ENCODE peak calls at places on chromosomes 6 and 20, in ten cellular contexts. One of them, this sample, is unnamed.

GRCh38 chr6:5132741-5133140 is 47.6 kb downstream of the PPP1R3G start:
- DNase-seq in stomach: peak
- DNase-seq in pancreas: no peak
- DNase-seq in prostate gland: no peak
- DNase-seq in colonic mucosa: peak
- DNase-seq in psoas muscle: peak
- DNase-seq in Peyer's patch: peak
- DNase-seq in A549: no peak
- DNase-seq in MM.1S: no peak
- DNase-seq in PC-3: no peak
- DNase-seq in this sample: peak

GRCh38 chr6:40947876-40948514 is 91.0 kb downstream of the UNC5CL start:
- DNase-seq in colonic mucosa: no peak
- DNase-seq in pancreas: no peak
- DNase-seq in MM.1S: no peak
- DNase-seq in stomach: no peak
- DNase-seq in psoas muscle: no peak
- DNase-seq in A549: no peak
- DNase-seq in Peyer's patch: no peak
- DNase-seq in prostate gland: no peak
- DNase-seq in PC-3: peak
- DNase-seq in this sample: no peak

GRCh38 chr20:37229300-37229699 is 32.3 kb downstream of the GHRH start:
- DNase-seq in prostate gland: no peak
- DNase-seq in A549: no peak
- DNase-seq in MM.1S: no peak
- DNase-seq in pancreas: no peak
- DNase-seq in stomach: no peak
- DNase-seq in colonic mucosa: no peak
- DNase-seq in Peyer's patch: peak
- DNase-seq in psoas muscle: no peak
- DNase-seq in PC-3: no peak
- DNase-seq in this sample: no peak

GRCh38 chr6:136927313-136927712 is 5.2 kb downstream of the SLC35D3 start:
- DNase-seq in colonic mucosa: no peak
- DNase-seq in Peyer's patch: no peak
- DNase-seq in prostate gland: no peak
- DNase-seq in MM.1S: no peak
- DNase-seq in stomach: no peak
- DNase-seq in pancreas: no peak
- DNase-seq in PC-3: peak
- DNase-seq in psoas muscle: no peak
- DNase-seq in A549: peak
- DNase-seq in this sample: no peak

GRCh38 chr20:62655291-62656204 is 13.2 kb downstream of the SLCO4A1 start:
- DNase-seq in prostate gland: no peak
- DNase-seq in MM.1S: no peak
- DNase-seq in Peyer's patch: no peak
- DNase-seq in stomach: no peak
- DNase-seq in A549: no peak
- DNase-seq in PC-3: no peak
- DNase-seq in psoas muscle: no peak
- DNase-seq in pancreas: peak
- DNase-seq in colonic mucosa: no peak
- DNase-seq in this sample: no peak

GRCh38 chr20:8601542-8601912 is 467.4 kb upstream of the PLCB4 start:
- DNase-seq in stomach: no peak
- DNase-seq in Peyer's patch: no peak
- DNase-seq in colonic mucosa: no peak
- DNase-seq in PC-3: no peak
- DNase-seq in A549: no peak
- DNase-seq in MM.1S: no peak
- DNase-seq in prostate gland: no peak
- DNase-seq in pancreas: no peak
- DNase-seq in psoas muscle: no peak
- DNase-seq in this sample: no peak

GRCh38 chr20:40961176-40961575 is 67.4 kb upstream of the TOP1 start:
- DNase-seq in stomach: peak
- DNase-seq in psoas muscle: no peak
- DNase-seq in pancreas: no peak
- DNase-seq in Peyer's patch: peak
- DNase-seq in A549: no peak
- DNase-seq in prostate gland: no peak
- DNase-seq in PC-3: no peak
- DNase-seq in colonic mucosa: peak
- DNase-seq in MM.1S: no peak
- DNase-seq in this sample: no peak

GRCh38 chr20:38930242-38930569 is 4.0 kb downstream of the FAM83D start:
- DNase-seq in A549: no peak
- DNase-seq in pancreas: no peak
- DNase-seq in prostate gland: no peak
- DNase-seq in PC-3: no peak
- DNase-seq in MM.1S: no peak
- DNase-seq in Peyer's patch: no peak
- DNase-seq in psoas muscle: no peak
- DNase-seq in stomach: no peak
- DNase-seq in colonic mucosa: no peak
- DNase-seq in this sample: no peak

GRCh38 chr20:61516398-61517208 is 264.5 kb downstream of the CDH4 start:
- DNase-seq in A549: no peak
- DNase-seq in psoas muscle: no peak
- DNase-seq in PC-3: no peak
- DNase-seq in colonic mucosa: no peak
- DNase-seq in stomach: no peak
- DNase-seq in Peyer's patch: no peak
- DNase-seq in MM.1S: no peak
- DNase-seq in pancreas: no peak
- DNase-seq in prostate gland: no peak
- DNase-seq in this sample: no peak

GRCh38 chr6:39189915-39190544 is 39.2 kb downstream of the KCNK5 start:
- DNase-seq in MM.1S: no peak
- DNase-seq in psoas muscle: peak
- DNase-seq in pancreas: peak
- DNase-seq in colonic mucosa: peak
- DNase-seq in PC-3: peak
- DNase-seq in Peyer's patch: peak
- DNase-seq in A549: peak
- DNase-seq in prostate gland: no peak
- DNase-seq in stomach: peak
- DNase-seq in this sample: no peak

GRCh38 chr6:143187173-143187908 is 126.7 kb downstream of the AIG1 start:
- DNase-seq in PC-3: peak
- DNase-seq in stomach: no peak
- DNase-seq in psoas muscle: peak
- DNase-seq in MM.1S: no peak
- DNase-seq in prostate gland: no peak
- DNase-seq in pancreas: no peak
- DNase-seq in colonic mucosa: no peak
- DNase-seq in Peyer's patch: no peak
- DNase-seq in A549: no peak
- DNase-seq in this sample: no peak

GRCh38 chr6:169722362-169723199 is 1.7 kb downstream of the PHF10 start:
- DNase-seq in Peyer's patch: peak
- DNase-seq in stomach: peak
- DNase-seq in pancreas: peak
- DNase-seq in colonic mucosa: peak
- DNase-seq in MM.1S: peak
- DNase-seq in A549: peak
- DNase-seq in psoas muscle: peak
- DNase-seq in prostate gland: peak
- DNase-seq in PC-3: peak
- DNase-seq in this sample: peak

GRCh38 chr6:24935753-24936152 is at the start of gene RIPOR2:
- DNase-seq in A549: peak
- DNase-seq in pancreas: no peak
- DNase-seq in MM.1S: no peak
- DNase-seq in stomach: peak
- DNase-seq in PC-3: no peak
- DNase-seq in psoas muscle: no peak
- DNase-seq in Peyer's patch: peak
- DNase-seq in colonic mucosa: no peak
- DNase-seq in prostate gland: no peak
- DNase-seq in this sample: no peak

GRCh38 chr20:19880256-19881079 is 122.4 kb downstream of the RIN2 start:
- DNase-seq in psoas muscle: no peak
- DNase-seq in Peyer's patch: no peak
- DNase-seq in A549: peak
- DNase-seq in prostate gland: peak
- DNase-seq in MM.1S: no peak
- DNase-seq in pancreas: no peak
- DNase-seq in colonic mucosa: peak
- DNase-seq in PC-3: peak
- DNase-seq in stomach: no peak
- DNase-seq in this sample: no peak

GRCh38 chr6:10373642-10374359 is 41.1 kb downstream of the TFAP2A start:
- DNase-seq in psoas muscle: no peak
- DNase-seq in colonic mucosa: no peak
- DNase-seq in stomach: no peak
- DNase-seq in A549: peak
- DNase-seq in MM.1S: no peak
- DNase-seq in pancreas: no peak
- DNase-seq in Peyer's patch: no peak
- DNase-seq in prostate gland: no peak
- DNase-seq in PC-3: peak
- DNase-seq in this sample: no peak

GRCh38 chr20:17762243-17762872 is 62.6 kb downstream of the BANF2 start:
- DNase-seq in Peyer's patch: no peak
- DNase-seq in pancreas: no peak
- DNase-seq in A549: no peak
- DNase-seq in PC-3: no peak
- DNase-seq in colonic mucosa: no peak
- DNase-seq in psoas muscle: no peak
- DNase-seq in stomach: peak
- DNase-seq in prostate gland: no peak
- DNase-seq in MM.1S: no peak
- DNase-seq in this sample: no peak

GRCh38 chr20:60001027-60001567 is 42.9 kb downstream of the CDH26 start:
- DNase-seq in A549: no peak
- DNase-seq in MM.1S: no peak
- DNase-seq in stomach: no peak
- DNase-seq in PC-3: peak
- DNase-seq in colonic mucosa: no peak
- DNase-seq in prostate gland: no peak
- DNase-seq in psoas muscle: no peak
- DNase-seq in pancreas: no peak
- DNase-seq in Peyer's patch: no peak
- DNase-seq in this sample: no peak

GRCh38 chr6:78861509-78861908 is 5.8 kb upstream of the IRAK1BP1 start:
- DNase-seq in prostate gland: no peak
- DNase-seq in psoas muscle: no peak
- DNase-seq in PC-3: peak
- DNase-seq in colonic mucosa: no peak
- DNase-seq in Peyer's patch: no peak
- DNase-seq in stomach: no peak
- DNase-seq in pancreas: no peak
- DNase-seq in MM.1S: no peak
- DNase-seq in A549: peak
- DNase-seq in this sample: no peak

GRCh38 chr20:50366270-50367103 is 143.7 kb upstream of the PTPN1 start:
- DNase-seq in stomach: peak
- DNase-seq in MM.1S: peak
- DNase-seq in psoas muscle: no peak
- DNase-seq in pancreas: peak
- DNase-seq in colonic mucosa: peak
- DNase-seq in PC-3: peak
- DNase-seq in prostate gland: peak
- DNase-seq in A549: peak
- DNase-seq in Peyer's patch: peak
- DNase-seq in this sample: no peak
- H3K27ac ChIP-seq in stomach: peak
- H3K27ac ChIP-seq in MM.1S: no peak
- H3K27ac ChIP-seq in psoas muscle: no peak
- H3K27ac ChIP-seq in pancreas: peak
- H3K27ac ChIP-seq in colonic mucosa: peak
- H3K27ac ChIP-seq in PC-3: no peak
- H3K27ac ChIP-seq in prostate gland: peak
- H3K27ac ChIP-seq in A549: peak
- H3K27ac ChIP-seq in Peyer's patch: peak
- H3K27ac ChIP-seq in this sample: no peak

GRCh38 chr6:166532302-166532701 is 54.2 kb downstream of the RAMACL start:
- DNase-seq in pancreas: no peak
- DNase-seq in PC-3: no peak
- DNase-seq in colonic mucosa: no peak
- DNase-seq in stomach: no peak
- DNase-seq in MM.1S: no peak
- DNase-seq in prostate gland: no peak
- DNase-seq in Peyer's patch: no peak
- DNase-seq in A549: no peak
- DNase-seq in psoas muscle: no peak
- DNase-seq in this sample: no peak
- H3K27ac ChIP-seq in pancreas: no peak
- H3K27ac ChIP-seq in PC-3: no peak
- H3K27ac ChIP-seq in colonic mucosa: no peak
- H3K27ac ChIP-seq in stomach: no peak
- H3K27ac ChIP-seq in MM.1S: no peak
- H3K27ac ChIP-seq in prostate gland: no peak
- H3K27ac ChIP-seq in Peyer's patch: no peak
- H3K27ac ChIP-seq in A549: no peak
- H3K27ac ChIP-seq in psoas muscle: no peak
- H3K27ac ChIP-seq in this sample: no peak

DNA sequence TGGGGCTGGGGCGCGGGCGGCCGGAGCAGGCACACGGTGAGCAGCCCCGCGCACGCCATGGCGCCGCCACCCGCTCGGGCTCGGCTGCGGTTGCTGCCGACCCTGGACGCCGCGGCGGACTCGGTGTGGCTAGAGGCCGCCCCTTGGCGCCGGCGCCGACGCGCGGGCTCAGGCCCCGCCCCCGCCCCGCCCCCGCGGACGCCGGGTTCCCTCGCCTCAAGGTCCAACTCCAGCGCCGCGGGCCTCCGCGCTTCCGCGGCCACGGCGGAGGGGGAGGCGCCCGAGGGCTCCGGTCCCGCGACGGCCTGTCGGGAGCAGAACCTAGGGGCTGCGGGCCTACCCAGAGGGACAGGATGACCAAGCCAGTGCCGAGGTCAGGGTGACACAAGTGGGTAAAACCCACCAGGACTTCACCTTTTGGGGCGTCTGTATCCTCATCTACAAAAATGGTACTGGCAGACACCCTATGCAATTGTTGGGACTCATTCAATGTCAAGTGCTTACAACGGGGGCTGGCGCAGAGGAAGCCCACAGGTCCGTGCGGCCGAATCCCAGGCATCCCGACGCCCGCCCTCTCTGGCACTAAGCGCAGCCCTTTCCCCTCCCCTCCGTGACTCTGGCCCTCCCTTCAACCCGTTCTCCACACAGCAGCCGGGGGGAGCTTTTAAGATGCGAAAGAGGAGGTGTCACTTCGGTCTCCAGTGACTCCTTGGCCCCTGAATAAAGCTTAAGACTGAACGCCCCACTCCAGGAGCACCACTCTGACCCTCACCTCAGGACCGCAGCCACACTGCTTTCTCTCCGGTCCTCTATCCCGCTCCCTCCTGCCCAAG is at the start of gene NECAB3:
- DNase-seq in prostate gland: peak
- DNase-seq in stomach: peak
- DNase-seq in PC-3: peak
- DNase-seq in MM.1S: peak
- DNase-seq in colonic mucosa: peak
- DNase-seq in A549: peak
- DNase-seq in Peyer's patch: peak
- DNase-seq in psoas muscle: peak
- DNase-seq in pancreas: peak
- DNase-seq in this sample: peak
- H3K27ac ChIP-seq in prostate gland: peak
- H3K27ac ChIP-seq in stomach: peak
- H3K27ac ChIP-seq in PC-3: no peak
- H3K27ac ChIP-seq in MM.1S: no peak
- H3K27ac ChIP-seq in colonic mucosa: peak
- H3K27ac ChIP-seq in A549: peak
- H3K27ac ChIP-seq in Peyer's patch: peak
- H3K27ac ChIP-seq in psoas muscle: peak
- H3K27ac ChIP-seq in pancreas: peak
- H3K27ac ChIP-seq in this sample: peak

GRCh38 chr6:149840345-149841075 is 23.6 kb downstream of the LRP11 start:
- DNase-seq in Peyer's patch: peak
- DNase-seq in PC-3: peak
- DNase-seq in colonic mucosa: peak
- DNase-seq in A549: peak
- DNase-seq in stomach: peak
- DNase-seq in psoas muscle: peak
- DNase-seq in prostate gland: peak
- DNase-seq in MM.1S: peak
- DNase-seq in pancreas: peak
- DNase-seq in this sample: no peak
- H3K27ac ChIP-seq in Peyer's patch: peak
- H3K27ac ChIP-seq in PC-3: peak
- H3K27ac ChIP-seq in colonic mucosa: no peak
- H3K27ac ChIP-seq in A549: peak
- H3K27ac ChIP-seq in stomach: peak
- H3K27ac ChIP-seq in psoas muscle: peak
- H3K27ac ChIP-seq in prostate gland: no peak
- H3K27ac ChIP-seq in MM.1S: no peak
- H3K27ac ChIP-seq in pancreas: peak
- H3K27ac ChIP-seq in this sample: no peak